ENCODE peak calls at places on chromosomes 12 and 14, in ten cellular contexts. B, L, D, J, H, R, O, V, G and K are unnamed samples.

GRCh38 chr12:67671892-67672291 is 23.3 kb downstream of the DYRK2 start:
- DNase-seq in B (no peak), L (no peak), D (no peak), J (no peak), H (no peak), R (no peak), O (no peak), V (no peak), G (no peak), K (no peak)

GRCh38 chr14:96914729-96915128 is 117.5 kb downstream of the VRK1 start:
- DNase-seq in B (no peak), L (no peak), D (no peak), J (no peak), H (no peak), R (no peak), O (no peak), V (no peak), G (no peak), K (no peak)

GRCh38 chr12:105192624-105193225 is 43.2 kb downstream of the APPL2 start:
- DNase-seq in B (no peak), L (peak), D (no peak), J (no peak), H (no peak), R (no peak), O (no peak), V (no peak), G (no peak), K (no peak)

GRCh38 chr14:72608391-72609204 is 285.3 kb downstream of the DPF3 start:
- DNase-seq in B (no peak), L (no peak), D (no peak), J (peak), H (no peak), R (peak), O (peak), V (no peak), G (no peak), K (no peak)

GRCh38 chr12:93122089-93122488 is 193.0 kb upstream of the EEA1 start:
- DNase-seq in B (no peak), L (no peak), D (no peak), J (peak), H (no peak), R (no peak), O (peak), V (no peak), G (no peak), K (no peak)

GRCh38 chr12:112308652-112309051 is 73.6 kb downstream of the HECTD4 start:
- DNase-seq in B (no peak), L (no peak), D (no peak), J (no peak), H (no peak), R (no peak), O (no peak), V (no peak), G (no peak), K (no peak)

GRCh38 chr12:109739747-109740693 is 26.4 kb downstream of the FAM222A start:
- DNase-seq in B (no peak), L (peak), D (peak), J (no peak), H (peak), R (no peak), O (no peak), V (no peak), G (peak), K (no peak)

GRCh38 chr14:102015045-102015685 is 50.8 kb downstream of the DYNC1H1 start:
- DNase-seq in B (no peak), L (no peak), D (no peak), J (peak), H (no peak), R (no peak), O (no peak), V (no peak), G (no peak), K (no peak)

GRCh38 chr14:69606816-69607215 is 4.6 kb upstream of the SUSD6 start:
- DNase-seq in B (no peak), L (no peak), D (no peak), J (no peak), H (no peak), R (no peak), O (no peak), V (no peak), G (no peak), K (peak)

GRCh38 chr14:22656945-22657711 is 13.0 kb upstream of the OR6J1 start:
- DNase-seq in B (no peak), L (peak), D (no peak), J (peak), H (no peak), R (no peak), O (peak), V (no peak), G (peak), K (no peak)

GRCh38 chr12:34292736-34293625 is 270.7 kb downstream of the ALG10 start:
- DNase-seq in B (no peak), L (peak), D (no peak), J (no peak), H (peak), R (no peak), O (no peak), V (no peak), G (no peak), K (peak)

GRCh38 chr14:95523818-95524448 is 7.5 kb upstream of the SYNE3 start:
- DNase-seq in B (no peak), L (no peak), D (no peak), J (peak), H (peak), R (peak), O (no peak), V (no peak), G (no peak), K (peak)

GRCh38 chr12:67269632-67270578 is 747 bp downstream of the CAND1 start:
- DNase-seq in B (peak), L (peak), D (peak), J (peak), H (peak), R (peak), O (no peak), V (peak), G (peak), K (peak)

GRCh38 chr14:68789798-68790655 is 2.8 kb downstream of the ZFP36L1 start:
- DNase-seq in B (no peak), L (peak), D (no peak), J (no peak), H (no peak), R (peak), O (no peak), V (no peak), G (peak), K (no peak)

GRCh38 chr12:6092784-6093722 is 31.4 kb downstream of the VWF start:
- DNase-seq in B (no peak), L (no peak), D (no peak), J (peak), H (no peak), R (no peak), O (peak), V (no peak), G (no peak), K (peak)

GRCh38 chr12:14601692-14602091 is 34.0 kb upstream of the PLBD1 start:
- DNase-seq in B (no peak), L (no peak), D (no peak), J (no peak), H (no peak), R (no peak), O (no peak), V (no peak), G (no peak), K (no peak)

GRCh38 chr12:96719671-96720362 is 187.2 kb upstream of the NEDD1 start:
- DNase-seq in B (no peak), L (no peak), D (no peak), J (peak), H (peak), R (no peak), O (peak), V (peak), G (no peak), K (peak)

GRCh38 chr12:57006809-57007475 is 596 bp upstream of the ZBTB39 start:
- DNase-seq in B (peak), L (no peak), D (no peak), J (no peak), H (no peak), R (peak), O (no peak), V (no peak), G (no peak), K (no peak)

GRCh38 chr12:79252358-79253075 is 387.9 kb downstream of the SYT1 start:
- DNase-seq in B (no peak), L (no peak), D (no peak), J (no peak), H (no peak), R (no peak), O (peak), V (no peak), G (no peak), K (no peak)

GRCh38 chr14:68710776-68711175 is 82.1 kb downstream of the ZFP36L1 start:
- DNase-seq in B (no peak), L (no peak), D (no peak), J (no peak), H (no peak), R (no peak), O (no peak), V (no peak), G (no peak), K (no peak)

GRCh38 chr14:78970677-78971076 is 800.5 kb downstream of the NRXN3 start:
- DNase-seq in B (no peak), L (peak), D (no peak), J (no peak), H (no peak), R (no peak), O (no peak), V (no peak), G (peak), K (no peak)

GRCh38 chr12:93376436-93377251 is 1.1 kb upstream of the NUDT4 start:
- DNase-seq in B (no peak), L (peak), D (peak), J (peak), H (peak), R (no peak), O (peak), V (no peak), G (peak), K (peak)

GRCh38 chr12:52819731-52820510 is 6.0 kb upstream of the KRT4 start:
- DNase-seq in B (no peak), L (no peak), D (no peak), J (no peak), H (no peak), R (no peak), O (no peak), V (no peak), G (peak), K (no peak)

GRCh38 chr12:6273209-6273928 is 37.1 kb upstream of the PLEKHG6 start:
- DNase-seq in B (no peak), L (no peak), D (no peak), J (no peak), H (no peak), R (no peak), O (no peak), V (no peak), G (no peak), K (no peak)

GRCh38 chr12:22230280-22230794 is 104.2 kb downstream of the ST8SIA1 start:
- DNase-seq in B (no peak), L (no peak), D (no peak), J (no peak), H (no peak), R (no peak), O (peak), V (no peak), G (no peak), K (no peak)

GRCh38 chr14:22660654-22661053 is 16.5 kb upstream of the OR6J1 start:
- DNase-seq in B (no peak), L (no peak), D (no peak), J (no peak), H (no peak), R (no peak), O (no peak), V (no peak), G (no peak), K (no peak)

GRCh38 chr12:39102474-39103209 is 197.3 kb upstream of the CPNE8 start:
- DNase-seq in B (no peak), L (no peak), D (no peak), J (no peak), H (no peak), R (no peak), O (peak), V (no peak), G (no peak), K (no peak)

GRCh38 chr14:75383721-75384120 is 44.1 kb upstream of the JDP2 start:
- DNase-seq in B (no peak), L (no peak), D (no peak), J (no peak), H (peak), R (no peak), O (no peak), V (no peak), G (no peak), K (no peak)

GRCh38 chr14:102917056-102917385 is 5.4 kb upstream of the AMN start:
- DNase-seq in B (no peak), L (no peak), D (no peak), J (no peak), H (no peak), R (no peak), O (no peak), V (no peak), G (no peak), K (no peak)

GRCh38 chr14:51604078-51604477 is 47.6 kb upstream of the FRMD6 start:
- DNase-seq in B (no peak), L (no peak), D (no peak), J (peak), H (no peak), R (no peak), O (peak), V (no peak), G (no peak), K (no peak)

GRCh38 chr12:106642991-106643390 is 60.2 kb downstream of the RFX4 start:
- DNase-seq in B (no peak), L (no peak), D (no peak), J (no peak), H (no peak), R (no peak), O (no peak), V (no peak), G (no peak), K (peak)

GRCh38 chr14:60656755-60657608 is 7.7 kb upstream of the SIX1 start:
- DNase-seq in B (no peak), L (peak), D (peak), J (peak), H (peak), R (peak), O (peak), V (no peak), G (peak), K (peak)

GRCh38 chr12:50111693-50112455 is at the start of gene COX14:
- DNase-seq in B (peak), L (peak), D (peak), J (peak), H (peak), R (peak), O (peak), V (peak), G (peak), K (peak)

GRCh38 chr14:47009615-47010014 is 358.0 kb upstream of the RPL10L start:
- DNase-seq in B (no peak), L (no peak), D (no peak), J (no peak), H (no peak), R (no peak), O (no peak), V (no peak), G (no peak), K (no peak)

GRCh38 chr12:27434673-27435565 is 11.6 kb upstream of the SMCO2 start:
- DNase-seq in B (no peak), L (no peak), D (no peak), J (peak), H (peak), R (no peak), O (no peak), V (no peak), G (peak), K (peak)

GRCh38 chr12:69042970-69043369 is 110.0 kb upstream of the CPM start:
- DNase-seq in B (no peak), L (no peak), D (peak), J (peak), H (no peak), R (no peak), O (no peak), V (no peak), G (no peak), K (no peak)